ENCODE peak calls at places on chromosomes 13 and 19, in seven cellular contexts. E is H9, W is omental fat pad, U is MCF 10A, M is glutamatergic neuron, K is BE2C, C is OCI-LY7. L is an unnamed sample.

GRCh38 chr13:99432637-99433542 is 68.4 kb upstream of the TM9SF2 start:
- DNase-seq in C (peak), K (no peak), E (peak), W (peak), M (no peak), U (peak), L (no peak)

GRCh38 chr19:38513762-38514167 is 80.3 kb downstream of the RYR1 start:
- DNase-seq in M (no peak), C (no peak), K (no peak), E (no peak), W (no peak), U (no peak), L (no peak)

GRCh38 chr13:51315658-51316057 is 23.8 kb upstream of the SERPINE3 start:
- DNase-seq in M (no peak), W (no peak), E (no peak), U (no peak), C (no peak), K (no peak), L (no peak)

GRCh38 chr13:78241278-78241919 is 322.8 kb upstream of the EDNRB start:
- DNase-seq in U (peak), E (peak), C (peak), M (peak), K (peak), W (no peak), L (no peak)

GRCh38 chr13:84821261-84821660 is 939.0 kb upstream of the SLITRK1 start:
- DNase-seq in E (no peak), M (no peak), C (no peak), U (no peak), K (peak), W (no peak), L (no peak)

GRCh38 chr13:44132710-44133109 is 240.9 kb upstream of the SERP2 start:
- DNase-seq in C (no peak), W (no peak), K (no peak), E (no peak), M (no peak), U (peak), L (no peak)

GRCh38 chr13:96940961-96941360 is 53.3 kb downstream of the OXGR1 start:
- DNase-seq in W (no peak), E (no peak), M (no peak), C (no peak), U (peak), K (no peak), L (no peak)

GRCh38 chr19:37563518-37563917 is 31.1 kb downstream of the ZNF571 start:
- DNase-seq in M (no peak), C (no peak), E (no peak), K (no peak), W (no peak), U (no peak), L (no peak)

GRCh38 chr19:47019431-47020041 is at the start of gene NPAS1:
- DNase-seq in C (no peak), M (peak), E (peak), K (no peak), W (no peak), U (no peak), L (no peak)

GRCh38 chr19:4523306-4524110 is 5.2 kb upstream of the PLIN4 start:
- DNase-seq in W (no peak), C (peak), M (peak), E (peak), K (peak), U (peak), L (peak)

GRCh38 chr19:7861619-7862412 is 12.4 kb downstream of the PRR36 start:
- DNase-seq in W (no peak), K (peak), E (peak), M (peak), C (no peak), U (no peak), L (no peak)

DNA sequence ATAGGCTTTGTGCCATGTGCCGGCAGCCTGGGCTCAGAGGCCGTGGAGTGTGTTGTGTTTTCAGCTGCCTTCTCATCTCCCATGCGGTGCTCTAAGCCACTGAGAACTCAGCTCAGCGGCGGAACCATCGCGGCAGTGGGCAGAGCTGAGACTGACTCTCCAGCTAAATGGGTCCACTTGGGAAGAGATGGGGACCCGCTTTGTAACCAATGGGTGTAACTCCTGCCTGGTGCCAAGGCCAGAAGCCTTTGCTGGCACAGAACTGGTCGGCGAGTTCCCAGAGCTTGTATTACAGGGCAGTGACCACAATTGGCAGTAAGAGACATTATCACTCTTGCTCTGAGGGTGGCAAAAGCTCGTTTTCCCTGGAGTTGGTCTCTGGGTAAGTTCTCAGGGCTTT is 183.0 kb downstream of the STK24 start:
- DNase-seq in M (no peak), E (no peak), W (no peak), C (no peak), K (no peak), U (no peak), L (no peak)
- TF ChIP-seq CTCF in M (no peak), E (no peak), W (no peak), C (no peak), K (no peak), U (no peak), L (no peak)

GRCh38 chr13:94950303-94950702 is 238.0 kb upstream of the SOX21 start:
- DNase-seq in C (no peak), E (no peak), U (no peak), M (no peak), K (no peak), W (no peak), L (no peak)
- TF ChIP-seq CTCF in C (no peak), E (peak), U (no peak), M (no peak), K (peak), W (no peak), L (peak)

GRCh38 chr13:36850790-36851438 is 31.9 kb downstream of the RFXAP start:
- DNase-seq in C (peak), E (peak), W (no peak), U (peak), K (peak), M (peak), L (no peak)
- TF ChIP-seq CTCF in C (peak), E (peak), W (no peak), U (no peak), K (peak), M (peak), L (peak)

GRCh38 chr13:30805132-30805537 is 69.8 kb downstream of the ALOX5AP start:
- DNase-seq in M (no peak), K (no peak), U (no peak), W (no peak), E (no peak), C (no peak), L (no peak)

GRCh38 chr13:30802953-30803478 is 67.7 kb downstream of the ALOX5AP start:
- DNase-seq in M (peak), U (peak), E (peak), C (peak), K (peak), W (peak), L (peak)

GRCh38 chr13:30805603-30806011 is 70.3 kb downstream of the ALOX5AP start:
- DNase-seq in W (no peak), M (peak), E (no peak), K (peak), C (no peak), U (no peak), L (no peak)

GRCh38 chr13:30803791-30804190 is 68.4 kb downstream of the ALOX5AP start:
- DNase-seq in K (no peak), M (no peak), W (no peak), E (no peak), C (no peak), U (no peak), L (no peak)

DNA sequence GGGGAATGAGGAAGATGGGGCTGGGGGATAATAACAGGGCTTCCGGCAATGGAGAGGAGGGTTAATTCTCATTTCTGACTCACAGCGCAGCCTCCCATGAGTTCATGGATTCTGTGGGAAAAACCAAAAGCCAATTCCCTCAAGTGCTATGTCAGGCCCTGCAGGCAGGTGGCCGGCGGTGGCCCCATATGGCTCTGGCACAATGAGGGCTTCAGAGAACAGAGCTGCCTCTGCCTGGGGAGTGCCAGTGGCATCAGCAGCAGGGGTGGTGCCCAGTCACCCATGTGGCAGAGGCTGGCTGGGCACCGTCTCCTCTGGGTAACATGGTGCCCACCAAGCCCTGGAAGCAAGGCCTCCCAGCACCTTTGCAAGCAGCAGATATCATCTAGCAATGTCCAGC is 69.1 kb downstream of the ALOX5AP start:
- DNase-seq in M (peak), W (no peak), E (no peak), K (peak), U (no peak), C (no peak), L (no peak)
- TF ChIP-seq CTCF in M (peak), W (no peak), E (peak), K (peak), U (no peak), C (no peak), L (no peak)

DNA sequence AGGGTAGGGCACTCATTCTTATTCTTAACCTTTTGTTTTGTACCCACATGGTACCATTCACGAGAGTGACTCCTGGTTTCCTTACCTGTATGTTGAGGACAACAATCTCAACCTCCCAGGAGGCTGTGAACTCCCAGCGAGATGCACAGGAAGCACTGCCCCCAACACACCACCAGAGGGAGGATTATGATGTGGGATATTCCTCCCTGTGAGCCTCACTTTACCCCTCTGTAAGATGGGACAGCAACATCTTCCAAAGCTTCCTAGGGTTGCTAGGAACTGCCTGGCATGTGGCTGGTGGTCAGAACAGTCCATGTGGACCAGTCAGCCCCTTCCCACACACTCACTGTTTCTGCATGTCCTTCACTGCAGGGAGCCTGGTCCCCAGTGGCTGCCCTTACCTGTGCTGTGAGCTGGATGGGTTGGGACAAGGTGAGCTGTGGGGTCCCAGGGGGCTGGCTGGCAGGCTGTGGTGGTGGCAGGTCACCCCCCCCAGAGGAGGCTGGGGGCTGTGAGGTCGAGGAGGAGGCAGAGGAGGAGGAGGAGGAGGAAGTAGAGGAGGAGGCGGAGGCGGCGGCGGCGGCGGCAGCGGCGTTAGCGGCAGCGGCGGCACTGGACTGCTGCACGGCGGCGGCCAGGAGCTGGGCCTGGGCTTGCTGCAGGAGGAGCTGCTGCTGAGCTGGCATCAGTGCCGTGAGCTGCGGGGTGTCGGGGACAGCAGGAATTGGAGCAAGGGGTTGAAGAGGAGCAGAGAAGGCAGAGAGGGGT is 15.8 kb downstream of the POU2F2 start:
- DNase-seq in W (no peak), C (no peak), E (no peak), U (no peak), M (no peak), K (no peak), L (no peak)
- TF ChIP-seq CTCF in W (no peak), C (peak), E (peak), U (no peak), M (peak), K (peak), L (no peak)

GRCh38 chr13:91017669-91018053 is 329.8 kb upstream of the MIR17HG start:
- DNase-seq in W (no peak), U (peak), E (peak), C (no peak), K (peak), M (peak), L (no peak)
- TF ChIP-seq CTCF in W (no peak), U (no peak), E (peak), C (no peak), K (no peak), M (peak), L (no peak)

DNA sequence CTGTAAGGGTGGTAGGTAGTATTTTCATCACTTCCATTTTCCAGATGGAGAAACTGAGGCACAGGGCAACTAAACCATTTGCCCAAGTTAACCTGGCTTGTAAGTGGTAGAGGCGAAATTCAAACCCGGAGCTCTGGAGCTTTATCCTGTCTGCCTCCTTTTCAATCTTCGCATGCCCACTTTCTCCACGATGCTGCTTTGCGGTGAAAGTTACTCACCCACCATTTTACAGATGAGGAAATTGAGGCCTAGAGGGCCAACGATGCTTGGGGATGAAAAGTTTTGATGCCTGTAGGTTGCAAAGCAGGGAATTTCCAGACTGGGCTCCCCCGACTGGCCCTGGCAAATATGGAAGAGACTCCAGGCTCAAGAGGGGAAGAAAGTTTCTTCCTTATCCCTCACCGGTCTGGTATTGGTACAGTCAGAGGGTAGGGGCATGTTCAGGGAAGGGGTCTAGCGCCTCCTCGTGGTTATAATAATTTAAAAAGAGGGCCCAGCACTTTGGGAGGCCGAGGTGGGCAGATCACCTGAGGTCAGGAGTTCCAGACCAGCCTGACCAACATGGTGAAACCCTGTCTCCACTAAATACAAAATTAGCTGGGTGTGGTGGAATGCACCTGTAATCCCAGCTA is 1.9 kb upstream of the SH2D3A start:
- DNase-seq in W (no peak), E (peak), C (peak), U (peak), K (no peak), M (no peak), L (no peak)
- TF ChIP-seq CTCF in W (no peak), E (peak), C (peak), U (peak), K (peak), M (peak), L (peak)

L was measured in D721Med.